ENCODE peak calls at places on chromosomes 5 and 9, in five cellular contexts. Z is breast epithelium, R is vagina, S is prostate gland, A is SK-N-SH. J is an unnamed sample.

GRCh38 chr5:179168636-179169035 is 108.5 kb downstream of the ZNF354C start:
- DNase-seq in S (no peak), Z (no peak), A (no peak), R (no peak), J (peak; percentile 42)

GRCh38 chr9:93020785-93021670 is 37.5 kb upstream of the SUSD3 start:
- DNase-seq in R (no peak), S (no peak), A (no peak), Z (no peak), J (no peak)

GRCh38 chr9:123640792-123641222 is 284.8 kb downstream of the CRB2 start:
- DNase-seq in S (no peak), R (no peak), A (no peak), Z (no peak), J (no peak)

GRCh38 chr5:120258123-120258522 is 206.0 kb upstream of the PRR16 start:
- DNase-seq in R (no peak), A (no peak), S (no peak), Z (no peak), J (no peak)

GRCh38 chr9:113899205-113899604 is 23.1 kb downstream of the ZNF618 start:
- DNase-seq in A (no peak), S (no peak), R (peak; percentile 44), Z (no peak), J (no peak)

GRCh38 chr9:85859751-85860150 is 81.2 kb upstream of the NAA35 start:
- DNase-seq in S (no peak), R (no peak), Z (no peak), A (no peak), J (no peak)

GRCh38 chr5:160555836-160556660 is 134.4 kb downstream of the PTTG1 start:
- DNase-seq in Z (no peak), R (no peak), S (no peak), A (no peak), J (no peak)

GRCh38 chr5:159175547-159175946 is 33.8 kb downstream of the RNF145 start:
- DNase-seq in A (no peak), Z (no peak), R (no peak), S (no peak), J (no peak)

GRCh38 chr9:124392855-124393460 is 22.3 kb downstream of the PSMB7 start:
- DNase-seq in A (peak; percentile 77), S (no peak), Z (no peak), R (no peak), J (no peak)

GRCh38 chr9:23590601-23591000 is 235.4 kb downstream of the ELAVL2 start:
- DNase-seq in A (no peak), Z (no peak), R (no peak), S (no peak), J (no peak)

GRCh38 chr9:18743976-18744375 is 270.0 kb downstream of the ADAMTSL1 start:
- DNase-seq in R (no peak), Z (no peak), S (no peak), A (no peak), J (no peak)

GRCh38 chr9:120152295-120152694 is 427.7 kb downstream of the CDK5RAP2 start:
- DNase-seq in R (no peak), A (peak; percentile 68), S (no peak), Z (no peak), J (no peak)

GRCh38 chr9:34197756-34198711 is 19.2 kb downstream of the UBAP1 start:
- DNase-seq in S (no peak), A (no peak), R (no peak), Z (no peak), J (peak; percentile 24)

GRCh38 chr5:170057311-170057710 is 48.4 kb upstream of the FOXI1 start:
- DNase-seq in A (no peak), S (no peak), R (no peak), Z (no peak), J (no peak)

GRCh38 chr5:149471406-149472183 is 79.6 kb downstream of the CSNK1A1 start:
- DNase-seq in S (peak; percentile 53), A (no peak), Z (peak; percentile 70), R (no peak), J (no peak)
- TF ChIP-seq POLR2AphosphoS5 in S (peak; percentile 76), A (no peak), Z (no peak), R (peak; percentile 68), J (no peak)

DNA sequence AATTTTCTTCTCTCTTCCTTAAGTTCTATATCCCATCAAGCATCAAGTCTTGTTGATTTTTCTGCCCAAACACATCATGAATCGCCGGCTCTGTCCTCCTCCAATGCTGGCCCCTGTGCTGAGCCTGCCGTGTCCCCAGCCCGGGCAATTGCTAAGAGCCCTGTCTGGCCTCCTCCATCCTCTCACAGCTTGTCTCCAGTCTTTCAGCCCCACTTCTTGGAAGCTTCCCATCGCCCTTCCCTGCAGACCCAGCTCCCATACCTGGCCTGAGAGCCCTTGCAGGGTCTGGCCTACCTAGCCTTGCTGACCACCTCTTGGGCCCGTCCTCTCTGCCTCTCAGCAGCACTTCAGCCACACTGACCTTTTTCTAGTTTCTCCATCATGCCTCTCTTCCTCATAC is 61.9 kb downstream of the COL15A1 start:
- DNase-seq in Z (no peak), R (peak; percentile 79), S (no peak), A (no peak), J (no peak)
- H3K27me3 ChIP-seq in Z (no peaks in the 10 kb centered on the region), R (no peaks in the 10 kb centered on the region), S (no peaks in the 10 kb centered on the region), A (no peaks in the 10 kb centered on the region), J (no peaks in the 10 kb centered on the region)

DNA sequence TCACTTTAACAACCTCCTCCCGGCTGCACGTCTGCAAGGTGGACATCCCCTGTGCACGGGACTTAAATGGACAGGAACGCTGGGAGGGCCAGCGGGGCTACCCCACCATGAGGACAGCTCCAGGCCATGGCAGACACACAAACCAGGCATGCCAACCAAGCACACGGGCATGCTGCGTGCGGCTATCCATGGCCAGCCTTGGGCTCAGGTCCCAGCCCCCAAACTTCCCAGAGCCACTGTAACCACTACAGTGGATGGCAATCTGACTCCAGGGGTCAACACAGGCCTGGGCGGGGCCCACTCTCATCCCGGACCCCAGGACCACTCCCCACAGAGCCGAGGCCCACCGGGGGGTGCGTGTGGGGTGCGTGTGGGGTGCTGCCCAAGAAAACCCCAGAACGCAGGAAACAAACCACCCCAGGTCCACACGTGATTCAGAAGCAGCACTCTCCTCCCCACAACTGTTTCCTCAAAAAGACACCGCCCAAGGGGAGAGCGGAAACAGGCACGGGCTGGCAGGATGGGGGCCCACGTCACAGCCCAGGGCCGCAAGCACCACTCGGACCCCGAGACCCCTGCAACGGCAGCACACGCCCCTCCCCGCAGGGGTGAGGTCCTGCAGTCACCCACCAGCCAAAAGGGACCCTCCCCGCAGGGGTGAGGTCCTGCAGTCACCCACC is 7.4 kb downstream of the SLC12A7 start:
- DNase-seq in A (no peak), Z (no peak), R (no peak), S (no peak), J (peak; percentile 88)
- H3K27ac ChIP-seq in A (no peak overlapping the region), Z (peak overlapping the region; percentile 65), R (peak overlapping the region; percentile 57), S (peak overlapping the region; percentile 53), J (peak overlapping the region; percentile 93)

GRCh38 chr5:157827429-157827828 is 31.5 kb downstream of the CLINT1 start:
- DNase-seq in A (no peak), R (no peak), S (no peak), Z (no peak), J (no peak)
- TF ChIP-seq POLR2AphosphoS5 in A (no peak), R (no peak), S (no peak), Z (no peak), J (no peak)

GRCh38 chr5:1550287-1551076 is 26.7 kb upstream of the LPCAT1 start:
- DNase-seq in Z (peak; percentile 13), R (peak; percentile 42), A (no peak), S (no peak), J (peak; percentile 29)
- H3K27me3 ChIP-seq in Z (no peaks in the 10 kb centered on the region), R (no peaks in the 10 kb centered on the region), A (peaks cover 14% of the 10 kb centered on the region), S (peaks cover 3% of the 10 kb centered on the region), J (no peaks in the 10 kb centered on the region)

GRCh38 chr5:151027961-151028479 is 7.6 kb downstream of the GPX3 start:
- DNase-seq in Z (no peak), R (no peak), S (no peak), A (no peak), J (no peak)
- H3K27ac ChIP-seq in Z (peak overlapping the region; percentile 92), R (peak overlapping the region; percentile 94), S (no peak overlapping the region), A (no peak overlapping the region), J (peak overlapping the region; percentile 64)

GRCh38 chr9:94900222-94901018 is 173.9 kb downstream of the AOPEP start:
- DNase-seq in Z (no peak), A (no peak), R (peak; percentile 87), S (no peak), J (no peak)
- TF ChIP-seq POLR2AphosphoS5 in Z (peak; percentile 5), A (peak; percentile 55), R (peak; percentile 85), S (peak; percentile 61), J (no peak)

J was measured in spleen.